ENCODE peak calls at places on chromosomes 12 and 14, in ten cellular contexts. One of them, this sample, is unnamed.

GRCh38 chr12:31874961-31875608 is 84.1 kb upstream of the RESF1 start:
- DNase-seq in substantia nigra: no peak
- DNase-seq in body of pancreas: peak
- DNase-seq in caudate nucleus: no peak
- DNase-seq in upper lobe of right lung: peak
- DNase-seq in neuronal stem cell: no peak
- DNase-seq in cardiac muscle cell: no peak
- DNase-seq in endodermal cell: peak
- DNase-seq in left ventricle myocardium inferior: peak
- DNase-seq in ascending aorta: peak
- DNase-seq in this sample: peak

GRCh38 chr12:42118136-42118879 is 26.4 kb downstream of the GXYLT1 start:
- DNase-seq in substantia nigra: no peak
- DNase-seq in body of pancreas: no peak
- DNase-seq in caudate nucleus: no peak
- DNase-seq in upper lobe of right lung: no peak
- DNase-seq in neuronal stem cell: no peak
- DNase-seq in cardiac muscle cell: no peak
- DNase-seq in endodermal cell: no peak
- DNase-seq in left ventricle myocardium inferior: no peak
- DNase-seq in ascending aorta: no peak
- DNase-seq in this sample: no peak

GRCh38 chr14:36519431-36520321 is at the start of gene NKX2-1:
- DNase-seq in substantia nigra: no peak
- DNase-seq in body of pancreas: no peak
- DNase-seq in caudate nucleus: no peak
- DNase-seq in upper lobe of right lung: peak
- DNase-seq in neuronal stem cell: peak
- DNase-seq in cardiac muscle cell: no peak
- DNase-seq in endodermal cell: peak
- DNase-seq in left ventricle myocardium inferior: no peak
- DNase-seq in ascending aorta: no peak
- DNase-seq in this sample: no peak

GRCh38 chr12:41250748-41251147 is 62.6 kb downstream of the PDZRN4 start:
- DNase-seq in substantia nigra: no peak
- DNase-seq in body of pancreas: no peak
- DNase-seq in caudate nucleus: no peak
- DNase-seq in upper lobe of right lung: no peak
- DNase-seq in neuronal stem cell: no peak
- DNase-seq in cardiac muscle cell: no peak
- DNase-seq in endodermal cell: no peak
- DNase-seq in left ventricle myocardium inferior: no peak
- DNase-seq in ascending aorta: no peak
- DNase-seq in this sample: no peak

GRCh38 chr12:93101367-93101766 is 172.3 kb upstream of the EEA1 start:
- DNase-seq in substantia nigra: no peak
- DNase-seq in body of pancreas: no peak
- DNase-seq in caudate nucleus: no peak
- DNase-seq in upper lobe of right lung: no peak
- DNase-seq in neuronal stem cell: no peak
- DNase-seq in cardiac muscle cell: no peak
- DNase-seq in endodermal cell: no peak
- DNase-seq in left ventricle myocardium inferior: no peak
- DNase-seq in ascending aorta: no peak
- DNase-seq in this sample: no peak

GRCh38 chr12:1595690-1596347 is 1.4 kb upstream of the FBXL14 start:
- DNase-seq in substantia nigra: no peak
- DNase-seq in body of pancreas: no peak
- DNase-seq in caudate nucleus: no peak
- DNase-seq in upper lobe of right lung: no peak
- DNase-seq in neuronal stem cell: no peak
- DNase-seq in cardiac muscle cell: no peak
- DNase-seq in endodermal cell: no peak
- DNase-seq in left ventricle myocardium inferior: no peak
- DNase-seq in ascending aorta: no peak
- DNase-seq in this sample: no peak

GRCh38 chr12:67804168-67804567 is 155.6 kb downstream of the DYRK2 start:
- DNase-seq in substantia nigra: no peak
- DNase-seq in body of pancreas: no peak
- DNase-seq in caudate nucleus: no peak
- DNase-seq in upper lobe of right lung: no peak
- DNase-seq in neuronal stem cell: no peak
- DNase-seq in cardiac muscle cell: no peak
- DNase-seq in endodermal cell: no peak
- DNase-seq in left ventricle myocardium inferior: no peak
- DNase-seq in ascending aorta: no peak
- DNase-seq in this sample: no peak

GRCh38 chr14:89641495-89642162 is 224.6 kb upstream of the FOXN3 start:
- DNase-seq in substantia nigra: no peak
- DNase-seq in body of pancreas: no peak
- DNase-seq in caudate nucleus: no peak
- DNase-seq in upper lobe of right lung: no peak
- DNase-seq in neuronal stem cell: no peak
- DNase-seq in cardiac muscle cell: no peak
- DNase-seq in endodermal cell: no peak
- DNase-seq in left ventricle myocardium inferior: no peak
- DNase-seq in ascending aorta: no peak
- DNase-seq in this sample: no peak

GRCh38 chr12:111404362-111405148 is 1.2 kb upstream of the SH2B3 start:
- DNase-seq in substantia nigra: no peak
- DNase-seq in body of pancreas: peak
- DNase-seq in caudate nucleus: no peak
- DNase-seq in upper lobe of right lung: no peak
- DNase-seq in neuronal stem cell: no peak
- DNase-seq in cardiac muscle cell: no peak
- DNase-seq in endodermal cell: peak
- DNase-seq in left ventricle myocardium inferior: peak
- DNase-seq in ascending aorta: no peak
- DNase-seq in this sample: no peak

GRCh38 chr12:88058719-88059077 is 29.5 kb upstream of the C12orf50 start:
- DNase-seq in substantia nigra: no peak
- DNase-seq in body of pancreas: no peak
- DNase-seq in caudate nucleus: no peak
- DNase-seq in upper lobe of right lung: no peak
- DNase-seq in neuronal stem cell: no peak
- DNase-seq in cardiac muscle cell: peak
- DNase-seq in endodermal cell: no peak
- DNase-seq in left ventricle myocardium inferior: no peak
- DNase-seq in ascending aorta: no peak
- DNase-seq in this sample: no peak

GRCh38 chr14:90642239-90642717 is 174.0 kb downstream of the TTC7B start:
- DNase-seq in substantia nigra: no peak
- DNase-seq in body of pancreas: no peak
- DNase-seq in caudate nucleus: no peak
- DNase-seq in upper lobe of right lung: no peak
- DNase-seq in neuronal stem cell: peak
- DNase-seq in cardiac muscle cell: peak
- DNase-seq in endodermal cell: peak
- DNase-seq in left ventricle myocardium inferior: no peak
- DNase-seq in ascending aorta: no peak
- DNase-seq in this sample: no peak

GRCh38 chr12:30764251-30764650 is 9.5 kb upstream of the CAPRIN2 start:
- DNase-seq in substantia nigra: no peak
- DNase-seq in body of pancreas: no peak
- DNase-seq in caudate nucleus: no peak
- DNase-seq in upper lobe of right lung: no peak
- DNase-seq in neuronal stem cell: no peak
- DNase-seq in cardiac muscle cell: no peak
- DNase-seq in endodermal cell: no peak
- DNase-seq in left ventricle myocardium inferior: no peak
- DNase-seq in ascending aorta: no peak
- DNase-seq in this sample: no peak

GRCh38 chr12:47085815-47086252 is 6.1 kb upstream of the AMIGO2 start:
- DNase-seq in substantia nigra: no peak
- DNase-seq in body of pancreas: peak
- DNase-seq in caudate nucleus: no peak
- DNase-seq in upper lobe of right lung: no peak
- DNase-seq in neuronal stem cell: no peak
- DNase-seq in cardiac muscle cell: no peak
- DNase-seq in endodermal cell: peak
- DNase-seq in left ventricle myocardium inferior: no peak
- DNase-seq in ascending aorta: no peak
- DNase-seq in this sample: no peak

GRCh38 chr14:49481099-49481498 is 105.1 kb downstream of the RPS29 start:
- DNase-seq in substantia nigra: no peak
- DNase-seq in body of pancreas: no peak
- DNase-seq in caudate nucleus: no peak
- DNase-seq in upper lobe of right lung: no peak
- DNase-seq in neuronal stem cell: no peak
- DNase-seq in cardiac muscle cell: no peak
- DNase-seq in endodermal cell: no peak
- DNase-seq in left ventricle myocardium inferior: no peak
- DNase-seq in ascending aorta: no peak
- DNase-seq in this sample: no peak

GRCh38 chr14:49478784-49479183 is 107.4 kb downstream of the RPS29 start:
- DNase-seq in substantia nigra: no peak
- DNase-seq in body of pancreas: no peak
- DNase-seq in caudate nucleus: no peak
- DNase-seq in upper lobe of right lung: no peak
- DNase-seq in neuronal stem cell: no peak
- DNase-seq in cardiac muscle cell: no peak
- DNase-seq in endodermal cell: no peak
- DNase-seq in left ventricle myocardium inferior: no peak
- DNase-seq in ascending aorta: no peak
- DNase-seq in this sample: no peak

GRCh38 chr14:49479432-49479831 is 106.7 kb downstream of the RPS29 start:
- DNase-seq in substantia nigra: no peak
- DNase-seq in body of pancreas: peak
- DNase-seq in caudate nucleus: no peak
- DNase-seq in upper lobe of right lung: no peak
- DNase-seq in neuronal stem cell: no peak
- DNase-seq in cardiac muscle cell: no peak
- DNase-seq in endodermal cell: no peak
- DNase-seq in left ventricle myocardium inferior: no peak
- DNase-seq in ascending aorta: no peak
- DNase-seq in this sample: no peak

GRCh38 chr14:49477576-49477975 is 108.6 kb downstream of the RPS29 start:
- DNase-seq in substantia nigra: no peak
- DNase-seq in body of pancreas: no peak
- DNase-seq in caudate nucleus: no peak
- DNase-seq in upper lobe of right lung: no peak
- DNase-seq in neuronal stem cell: no peak
- DNase-seq in cardiac muscle cell: no peak
- DNase-seq in endodermal cell: no peak
- DNase-seq in left ventricle myocardium inferior: no peak
- DNase-seq in ascending aorta: no peak
- DNase-seq in this sample: no peak

GRCh38 chr14:49480053-49480452 is 106.1 kb downstream of the RPS29 start:
- DNase-seq in substantia nigra: no peak
- DNase-seq in body of pancreas: no peak
- DNase-seq in caudate nucleus: no peak
- DNase-seq in upper lobe of right lung: no peak
- DNase-seq in neuronal stem cell: no peak
- DNase-seq in cardiac muscle cell: no peak
- DNase-seq in endodermal cell: no peak
- DNase-seq in left ventricle myocardium inferior: no peak
- DNase-seq in ascending aorta: no peak
- DNase-seq in this sample: no peak
- H3K27ac ChIP-seq in substantia nigra: no peak
- H3K27ac ChIP-seq in body of pancreas: peak
- H3K27ac ChIP-seq in caudate nucleus: no peak
- H3K27ac ChIP-seq in upper lobe of right lung: peak
- H3K27ac ChIP-seq in neuronal stem cell: no peak
- H3K27ac ChIP-seq in cardiac muscle cell: no peak
- H3K27ac ChIP-seq in endodermal cell: no peak
- H3K27ac ChIP-seq in left ventricle myocardium inferior: no peak
- H3K27ac ChIP-seq in ascending aorta: no peak
- H3K27ac ChIP-seq in this sample: no peak

DNA sequence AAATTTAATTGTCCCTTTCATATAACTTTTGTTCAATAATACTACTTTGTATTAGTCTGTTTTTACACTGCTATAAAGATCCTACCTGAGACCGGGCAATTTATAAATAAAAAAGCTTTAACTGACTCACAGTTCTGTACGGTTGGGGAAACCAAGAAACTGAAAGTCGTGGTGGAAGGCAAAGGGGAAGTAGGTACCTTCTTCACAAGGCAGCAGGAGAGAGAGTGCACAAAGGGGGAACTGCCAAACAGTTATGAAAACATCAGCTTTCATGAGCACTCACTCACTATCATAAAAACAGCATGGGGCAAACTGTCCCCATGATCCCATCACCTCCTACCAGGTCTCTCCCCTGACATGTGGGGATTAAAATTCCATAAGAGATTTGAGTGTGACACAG is 1069.0 kb downstream of the FSCB start:
- DNase-seq in substantia nigra: no peak
- DNase-seq in body of pancreas: no peak
- DNase-seq in caudate nucleus: no peak
- DNase-seq in upper lobe of right lung: no peak
- DNase-seq in neuronal stem cell: no peak
- DNase-seq in cardiac muscle cell: no peak
- DNase-seq in endodermal cell: no peak
- DNase-seq in left ventricle myocardium inferior: no peak
- DNase-seq in ascending aorta: no peak
- DNase-seq in this sample: no peak
- H3K27ac ChIP-seq in substantia nigra: no peak
- H3K27ac ChIP-seq in body of pancreas: no peak
- H3K27ac ChIP-seq in caudate nucleus: no peak
- H3K27ac ChIP-seq in upper lobe of right lung: no peak
- H3K27ac ChIP-seq in neuronal stem cell: no peak
- H3K27ac ChIP-seq in cardiac muscle cell: no peak
- H3K27ac ChIP-seq in endodermal cell: no peak
- H3K27ac ChIP-seq in left ventricle myocardium inferior: no peak
- H3K27ac ChIP-seq in ascending aorta: no peak
- H3K27ac ChIP-seq in this sample: no peak

DNA sequence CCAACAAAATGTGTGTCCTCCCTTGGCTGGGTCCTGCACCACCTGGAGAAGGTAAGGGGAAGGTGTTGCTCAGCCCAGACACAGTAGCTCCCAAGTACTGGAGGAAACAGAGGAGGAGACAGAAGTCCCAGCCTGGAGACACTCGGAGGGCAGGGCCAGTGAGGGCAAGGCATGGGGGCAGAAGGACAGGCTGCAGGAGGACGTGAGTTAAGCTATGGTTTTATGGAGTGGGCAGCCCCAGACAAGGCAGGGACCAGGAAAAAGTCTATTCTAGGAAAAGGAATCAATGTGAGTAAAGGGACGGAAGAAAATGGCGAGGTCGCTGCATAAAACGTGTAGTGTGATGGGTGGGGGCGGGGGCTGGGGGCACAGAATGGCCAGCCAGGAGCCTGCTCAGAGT is 210.1 kb upstream of the DIO3 start:
- DNase-seq in substantia nigra: no peak
- DNase-seq in body of pancreas: no peak
- DNase-seq in caudate nucleus: no peak
- DNase-seq in upper lobe of right lung: no peak
- DNase-seq in neuronal stem cell: no peak
- DNase-seq in cardiac muscle cell: no peak
- DNase-seq in endodermal cell: peak
- DNase-seq in left ventricle myocardium inferior: no peak
- DNase-seq in ascending aorta: no peak
- DNase-seq in this sample: no peak
- H3K27ac ChIP-seq in substantia nigra: no peak
- H3K27ac ChIP-seq in body of pancreas: no peak
- H3K27ac ChIP-seq in caudate nucleus: no peak
- H3K27ac ChIP-seq in upper lobe of right lung: no peak
- H3K27ac ChIP-seq in neuronal stem cell: no peak
- H3K27ac ChIP-seq in cardiac muscle cell: no peak
- H3K27ac ChIP-seq in endodermal cell: no peak
- H3K27ac ChIP-seq in left ventricle myocardium inferior: no peak
- H3K27ac ChIP-seq in ascending aorta: no peak
- H3K27ac ChIP-seq in this sample: no peak

GRCh38 chr14:104767634-104767918 is 14.6 kb downstream of the SIVA1 start:
- DNase-seq in substantia nigra: no peak
- DNase-seq in body of pancreas: no peak
- DNase-seq in caudate nucleus: no peak
- DNase-seq in upper lobe of right lung: no peak
- DNase-seq in neuronal stem cell: no peak
- DNase-seq in cardiac muscle cell: no peak
- DNase-seq in endodermal cell: no peak
- DNase-seq in left ventricle myocardium inferior: no peak
- DNase-seq in ascending aorta: no peak
- DNase-seq in this sample: no peak
- H3K27ac ChIP-seq in substantia nigra: no peak
- H3K27ac ChIP-seq in body of pancreas: no peak
- H3K27ac ChIP-seq in caudate nucleus: no peak
- H3K27ac ChIP-seq in upper lobe of right lung: peak
- H3K27ac ChIP-seq in neuronal stem cell: no peak
- H3K27ac ChIP-seq in cardiac muscle cell: peak
- H3K27ac ChIP-seq in endodermal cell: no peak
- H3K27ac ChIP-seq in left ventricle myocardium inferior: no peak
- H3K27ac ChIP-seq in ascending aorta: no peak
- H3K27ac ChIP-seq in this sample: no peak